ENCODE peak calls at places on chromosomes 1 and 21, in five cellular contexts. N is left ventricle myocardium inferior; B is right lobe of liver; Q is astrocyte of the cerebellum; F is CD8-positive, alpha-beta T cell. X is an unnamed sample.

GRCh38 chr1:201925301-201925567 is 21.1 kb downstream of the LMOD1 start:
- DNase-seq in N (no peak), B (no peak), Q (no peak), F (no peak), X (no peak)

GRCh38 chr1:26976621-26977510 is 16.6 kb upstream of the KDF1 start:
- DNase-seq in N (no peak), B (no peak), Q (no peak), F (no peak), X (no peak)

GRCh38 chr1:63663873-63664272 is 70.7 kb downstream of the PGM1 start:
- DNase-seq in N (no peak), B (no peak), Q (no peak), F (no peak), X (no peak)

GRCh38 chr1:17470021-17470799 is 30.7 kb upstream of the RCC2 start:
- DNase-seq in N (no peak), B (no peak), Q (no peak), F (no peak), X (no peak)

GRCh38 chr1:218499021-218499691 is 154.0 kb downstream of the TGFB2 start:
- DNase-seq in N (no peak), B (no peak), Q (peak; percentile 80), F (no peak), X (peak; percentile 89)

GRCh38 chr1:169363046-169363756 is 4.4 kb downstream of the NME7 start:
- DNase-seq in N (no peak), B (no peak), Q (peak; percentile 90), F (no peak), X (peak; percentile 61)

GRCh38 chr1:41900611-41901444 is 17.9 kb downstream of the HIVEP3 start:
- DNase-seq in N (no peak), B (no peak), Q (no peak), F (no peak), X (peak; percentile 40)

GRCh38 chr1:25028910-25029599 is 99.0 kb upstream of the RUNX3 start:
- DNase-seq in N (no peak), B (no peak), Q (no peak), F (peak; percentile 36), X (no peak)

GRCh38 chr21:44846485-44847260 is 26.8 kb downstream of the PTTG1IP start:
- DNase-seq in N (peak; percentile 45), B (peak; percentile 46), Q (no peak), F (peak; percentile 32), X (no peak)

GRCh38 chr1:31013187-31013864 is 52.2 kb downstream of the PUM1 start:
- DNase-seq in N (no peak), B (no peak), Q (no peak), F (no peak), X (no peak)

DNA sequence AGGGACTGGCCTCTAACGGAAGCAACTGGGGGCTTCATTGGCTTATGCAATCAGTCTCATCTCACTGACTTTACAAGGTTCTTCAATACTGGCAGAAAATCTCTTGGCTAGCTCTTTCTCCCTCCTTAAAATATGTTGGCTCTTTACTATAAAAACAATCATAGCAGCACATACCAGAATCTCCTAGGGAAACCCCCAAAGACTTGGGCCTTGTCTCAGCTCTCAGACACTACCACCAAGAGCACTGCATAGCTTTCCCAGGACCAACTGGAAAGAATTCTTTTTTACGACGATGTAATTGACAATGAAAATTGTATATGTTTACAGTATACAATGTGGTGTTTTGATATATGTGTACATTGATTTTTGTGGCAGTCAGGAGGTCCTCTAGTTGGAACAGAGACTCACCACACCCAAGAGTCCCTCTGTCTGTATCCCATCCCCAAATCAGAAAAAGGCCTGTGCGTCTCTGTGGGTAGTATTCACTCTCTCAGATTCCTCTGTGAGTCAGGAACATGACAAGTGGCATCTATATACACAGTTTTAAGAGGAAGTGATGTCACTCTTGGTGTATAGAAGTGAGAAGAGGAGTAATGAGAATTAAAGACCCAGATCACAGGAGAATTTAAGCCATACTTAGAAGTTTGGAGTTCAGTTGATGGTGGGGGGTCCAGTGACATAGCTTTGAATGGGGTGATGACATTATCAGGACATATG is 21.1 kb downstream of the SMAP2 start:
- DNase-seq in N (no peak), B (no peak), Q (no peak), F (no peak), X (no peak)
- H3K4me3 ChIP-seq in N (no peak overlapping the region), B (no peak overlapping the region), Q (no peak overlapping the region), F (no peak overlapping the region), X (no peak overlapping the region)

GRCh38 chr1:161725888-161726630 is 4.7 kb downstream of the FCRLB start:
- DNase-seq in N (peak; percentile 43), B (peak; percentile 46), Q (no peak), F (peak; percentile 37), X (no peak)
- TF ChIP-seq CTCF in N (peak; percentile 53), B (no peak), Q (peak; percentile 41), F (no peak), X (peak; percentile 35)

DNA sequence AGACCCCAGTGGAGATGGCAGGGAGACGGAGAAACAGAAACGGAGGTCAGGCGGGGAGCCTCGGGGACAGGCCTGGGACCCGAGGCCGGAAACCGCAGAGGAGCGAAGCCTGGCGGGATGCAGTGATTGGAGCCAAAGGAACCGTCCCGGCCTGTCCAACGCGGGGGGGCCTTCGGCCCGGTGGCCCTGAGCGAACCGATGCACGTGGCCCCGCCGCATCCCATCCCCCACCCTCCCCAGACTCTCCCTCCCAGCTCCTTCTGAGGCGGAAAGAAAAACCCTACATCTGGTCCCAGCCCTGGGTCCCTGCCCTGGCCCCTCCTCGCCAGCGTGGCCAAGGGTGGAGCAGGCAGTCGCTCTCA is 1.2 kb upstream of the CRABP2 start:
- DNase-seq in N (peak; percentile 74), B (no peak), Q (no peak), F (peak; percentile 16), X (peak; percentile 72)
- H3K4me3 ChIP-seq in N (peak overlapping the region; percentile 66), B (no peak overlapping the region), Q (peak overlapping the region; percentile 9), F (peak overlapping the region; percentile 89), X (peak overlapping the region; percentile 68)

DNA sequence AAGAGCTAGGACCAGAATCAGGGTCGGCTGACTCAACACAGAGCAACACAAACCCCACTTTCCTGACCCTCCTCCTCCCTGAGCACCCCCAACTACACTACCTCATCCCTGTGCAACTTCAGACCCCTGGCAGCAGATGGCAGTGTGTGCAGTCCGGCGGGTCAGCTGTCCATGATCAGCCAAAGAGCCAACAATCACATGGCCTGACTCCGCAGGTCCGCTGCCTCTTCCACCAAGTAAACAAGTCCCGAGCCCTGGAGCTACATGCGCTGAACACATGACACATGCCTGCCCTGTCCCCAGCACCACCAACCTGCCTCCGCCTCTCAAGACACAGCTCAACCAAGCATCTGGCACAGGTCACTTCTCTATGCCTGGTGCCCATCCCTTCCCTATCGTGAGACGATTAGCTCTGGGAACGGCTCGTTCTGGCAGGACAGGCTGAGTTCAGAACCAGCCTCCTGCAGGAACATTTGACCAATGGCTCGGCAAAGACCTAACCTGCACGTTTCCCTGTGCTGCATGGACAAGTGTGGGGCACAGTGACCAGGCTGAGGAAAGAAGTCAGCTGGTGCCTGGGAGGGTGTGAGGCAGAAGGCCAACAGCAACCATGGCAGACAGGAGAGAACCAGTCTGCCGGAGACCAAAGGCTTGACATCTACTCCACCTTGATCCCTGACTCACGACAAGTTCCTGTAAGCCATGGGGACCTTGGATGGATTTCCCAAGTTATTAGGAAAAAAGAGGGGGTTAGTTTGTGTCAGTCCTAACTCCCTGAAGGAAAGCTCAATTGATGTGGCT is 60.3 kb downstream of the CD46 start:
- DNase-seq in N (peak; percentile 70), B (peak; percentile 96), Q (no peak), F (peak; percentile 9), X (no peak)
- TF ChIP-seq CTCF in N (peak; percentile 66), B (peak; percentile 74), Q (peak; percentile 34), F (no peak), X (peak; percentile 64)

DNA sequence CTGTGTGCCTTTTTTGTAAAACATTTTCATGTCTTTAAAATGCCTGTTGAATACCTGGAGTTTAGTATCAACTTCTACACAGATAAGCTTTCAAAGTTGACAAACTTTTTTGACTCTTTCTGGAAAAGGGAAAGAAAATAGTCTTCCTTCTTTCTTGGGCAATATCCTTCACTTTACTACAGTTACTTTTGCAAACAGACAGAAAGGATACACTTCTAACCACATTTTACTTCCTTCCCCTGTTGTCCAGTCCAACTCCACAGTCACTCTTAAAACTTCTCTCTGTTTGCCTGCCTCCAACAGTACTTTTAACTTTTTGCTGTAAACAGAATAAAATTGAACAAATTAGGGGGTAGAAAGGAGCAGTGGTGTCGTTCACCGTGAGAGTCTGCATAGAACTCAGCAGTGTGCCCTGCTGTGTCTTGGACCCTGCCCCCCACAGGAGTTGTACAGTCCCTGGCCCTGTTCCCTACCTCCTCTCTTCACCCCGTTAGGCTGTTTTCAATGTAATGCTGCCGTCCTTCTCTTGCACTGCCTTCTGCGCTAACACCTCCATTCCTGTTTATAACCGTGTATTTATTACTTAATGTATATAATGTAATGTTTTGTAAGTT is 160.8 kb upstream of the SGIP1 start:
- DNase-seq in N (no peak), B (no peak), Q (no peak), F (no peak), X (no peak)
- H3K4me3 ChIP-seq in N (no peak overlapping the region), B (no peak overlapping the region), Q (no peak overlapping the region), F (no peak overlapping the region), X (no peak overlapping the region)

DNA sequence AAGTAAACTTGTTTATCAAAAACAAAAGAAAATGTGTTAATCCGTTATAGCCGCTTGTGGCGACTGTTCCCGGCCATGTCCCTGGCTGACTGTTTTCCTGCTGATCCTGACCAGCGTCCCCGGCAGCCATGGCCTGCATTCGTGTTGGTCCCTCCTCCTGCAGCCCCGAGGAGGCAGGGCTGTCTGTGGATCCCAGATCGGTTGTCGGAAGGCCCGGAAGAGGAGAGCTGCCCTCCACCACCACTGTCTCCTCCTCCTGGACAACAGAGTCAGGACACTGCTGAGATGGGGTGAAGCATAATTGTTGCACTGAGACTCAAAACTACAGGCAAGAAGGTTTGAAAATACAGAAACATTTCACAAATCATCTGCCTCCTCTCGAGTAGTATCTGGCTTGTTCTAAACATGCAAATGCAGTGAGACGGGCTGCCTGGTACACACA is 3.6 kb upstream of the MXRA8 start:
- DNase-seq in N (peak; percentile 63), B (no peak), Q (no peak), F (no peak), X (no peak)
- TF ChIP-seq CTCF in N (peak; percentile 11), B (no peak), Q (peak; percentile 45), F (no peak), X (peak; percentile 15)

DNA sequence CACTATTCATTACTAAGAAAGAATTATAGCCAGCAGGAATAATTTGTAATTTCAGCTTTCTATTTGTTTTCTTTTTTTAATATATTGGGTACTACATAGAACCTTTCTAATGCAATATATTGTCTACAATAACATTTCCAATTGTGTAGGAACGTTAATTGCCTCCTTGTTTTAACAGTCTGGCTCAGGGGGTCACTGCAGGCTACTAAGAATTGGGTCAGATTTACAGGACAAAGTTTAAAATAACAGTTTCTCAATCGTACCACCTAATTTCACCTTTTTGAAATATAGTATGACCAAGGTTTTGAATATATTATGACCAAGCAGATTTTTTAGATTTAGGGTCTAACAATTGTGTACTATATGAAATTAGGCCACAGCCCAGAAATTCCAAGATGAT is 2.4 kb downstream of the CFH start:
- DNase-seq in N (no peak), B (no peak), Q (no peak), F (no peak), X (no peak)
- H3K4me3 ChIP-seq in N (peak overlapping the region; percentile 52), B (peak overlapping the region; percentile 28), Q (peak overlapping the region; percentile 37), F (no peak overlapping the region), X (no peak overlapping the region)

GRCh38 chr1:206435450-206435849 is 34.8 kb upstream of the IKBKE start:
- DNase-seq in N (no peak), B (no peak), Q (no peak), F (no peak), X (no peak)

GRCh38 chr1:206427296-206427695 is 43.0 kb upstream of the IKBKE start:
- DNase-seq in N (no peak), B (peak; percentile 11), Q (no peak), F (no peak), X (no peak)

GRCh38 chr1:206429421-206429820 is 40.9 kb upstream of the IKBKE start:
- DNase-seq in N (no peak), B (peak; percentile 12), Q (no peak), F (no peak), X (no peak)

GRCh38 chr1:206430031-206430983 is 40.0 kb upstream of the IKBKE start:
- DNase-seq in N (no peak), B (peak; percentile 34), Q (no peak), F (no peak), X (no peak)
- TF ChIP-seq CTCF in N (peak; percentile 25), B (peak; percentile 22), Q (no peak), F (no peak), X (no peak)